ENCODE peak calls at places on chromosomes 5 and 9, in eight cellular contexts. J, U, G, P, Q, D, R and I are unnamed samples. For H3K27me3, the result is how much of the 10 kb centered on the place peaks cover.

GRCh38 chr9:123606141-123606540 is 250.1 kb downstream of the CRB2 start:
- DNase-seq in J (no peak), U (no peak), G (no peak), P (no peak), Q (no peak), D (no peak), R (no peak), I (no peak)

GRCh38 chr9:92071634-92072033 is 43.6 kb downstream of the SPTLC1 start:
- DNase-seq in J (no peak), U (no peak), G (no peak), P (no peak), Q (no peak), D (no peak), R (no peak), I (no peak)

GRCh38 chr9:137554349-137554748 is 2.7 kb downstream of the MRPL41 start:
- DNase-seq in J (no peak), U (no peak), G (no peak), P (no peak), Q (no peak), D (no peak), R (no peak), I (no peak)

GRCh38 chr9:109507421-109507838 is 9.3 kb upstream of the PTPN3 start:
- DNase-seq in J (peak), U (no peak), G (peak), P (no peak), Q (no peak), D (no peak), R (no peak), I (no peak)

GRCh38 chr5:15601274-15601673 is 101.3 kb downstream of the FBXL7 start:
- DNase-seq in J (no peak), U (no peak), G (no peak), P (no peak), Q (no peak), D (no peak), R (no peak), I (no peak)

GRCh38 chr9:134707031-134707680 is 65.6 kb downstream of the COL5A1 start:
- DNase-seq in J (peak), U (peak), G (peak), P (no peak), Q (peak), D (no peak), R (no peak), I (peak)

GRCh38 chr5:149757956-149758355 is 27.8 kb downstream of the PPARGC1B start:
- DNase-seq in J (no peak), U (no peak), G (no peak), P (no peak), Q (no peak), D (peak), R (no peak), I (no peak)

GRCh38 chr9:124257865-124258764 is at the start of gene NEK6:
- DNase-seq in J (no peak), U (no peak), G (peak), P (peak), Q (peak), D (peak), R (peak), I (peak)

GRCh38 chr9:81083821-81084512 is 605.4 kb downstream of the TLE1 start:
- DNase-seq in J (peak), U (no peak), G (peak), P (no peak), Q (no peak), D (no peak), R (no peak), I (no peak)

GRCh38 chr5:179422213-179422839 is 77.1 kb upstream of the ADAMTS2 start:
- DNase-seq in J (no peak), U (no peak), G (no peak), P (no peak), Q (no peak), D (peak), R (no peak), I (no peak)

GRCh38 chr9:113868501-113868900 is 7.6 kb upstream of the ZNF618 start:
- DNase-seq in J (no peak), U (no peak), G (no peak), P (no peak), Q (no peak), D (no peak), R (no peak), I (no peak)

GRCh38 chr9:112366591-112366990 is 13.3 kb upstream of the HSDL2 start:
- DNase-seq in J (no peak), U (no peak), G (no peak), P (no peak), Q (no peak), D (no peak), R (no peak), I (no peak)

GRCh38 chr5:16733597-16733996 is 116.8 kb upstream of the RETREG1 start:
- DNase-seq in J (no peak), U (no peak), G (no peak), P (peak), Q (no peak), D (no peak), R (no peak), I (no peak)

GRCh38 chr5:133891390-133891789 is 77.0 kb downstream of the C5orf15 start:
- DNase-seq in J (no peak), U (no peak), G (no peak), P (no peak), Q (no peak), D (peak), R (no peak), I (no peak)

GRCh38 chr5:89849819-89850515 is 559.6 kb downstream of the CETN3 start:
- DNase-seq in J (no peak), U (no peak), G (peak), P (peak), Q (no peak), D (no peak), R (no peak), I (no peak)

GRCh38 chr5:67003373-67003905 is 193.2 kb downstream of the CD180 start:
- DNase-seq in J (no peak), U (no peak), G (no peak), P (no peak), Q (no peak), D (no peak), R (no peak), I (no peak)

GRCh38 chr9:79461735-79462134 is 110.0 kb upstream of the TLE4 start:
- DNase-seq in J (no peak), U (no peak), G (no peak), P (no peak), Q (no peak), D (no peak), R (no peak), I (no peak)

GRCh38 chr5:20041326-20041977 is 53.5 kb upstream of the CDH18 start:
- DNase-seq in J (no peak), U (no peak), G (peak), P (no peak), Q (no peak), D (no peak), R (no peak), I (no peak)

GRCh38 chr5:164680216-164680615 is 1174.8 kb downstream of the MAT2B start:
- DNase-seq in J (no peak), U (no peak), G (no peak), P (no peak), Q (no peak), D (no peak), R (no peak), I (no peak)

GRCh38 chr5:164680812-164681211 is 1175.4 kb downstream of the MAT2B start:
- DNase-seq in J (no peak), U (no peak), G (no peak), P (no peak), Q (no peak), D (no peak), R (no peak), I (no peak)

DNA sequence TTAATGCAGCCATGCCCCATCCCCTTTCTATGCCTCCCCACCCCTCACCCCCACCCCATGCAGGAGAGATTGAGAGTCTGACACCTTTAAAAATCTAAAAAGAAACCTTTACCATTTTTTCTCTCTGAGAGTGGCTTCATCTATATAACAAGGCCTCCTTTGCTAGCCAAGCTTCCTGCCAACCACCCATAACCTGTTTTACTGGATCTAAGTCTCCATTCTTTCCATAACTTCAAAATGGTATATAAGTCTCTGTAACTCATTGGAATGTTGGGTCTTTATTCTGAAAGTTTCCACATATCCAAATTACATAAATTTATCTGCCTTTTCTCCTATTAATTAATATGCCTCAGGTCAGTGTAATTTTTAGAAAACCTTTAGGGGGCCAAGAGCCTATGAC is 1174.0 kb downstream of the MAT2B start:
- DNase-seq in J (no peak), U (no peak), G (no peak), P (no peak), Q (no peak), D (no peak), R (no peak), I (no peak)
- H3K27me3 ChIP-seq in J (under half), U (under half), G (under half), P (under half), Q (under half), D (under half), R (under half), I (under half)

GRCh38 chr9:133307271-133307670 is 28.7 kb downstream of the SURF6 start:
- DNase-seq in J (no peak), U (no peak), G (no peak), P (no peak), Q (no peak), D (no peak), R (no peak), I (no peak)
- H3K27me3 ChIP-seq in J (under half), U (under half), G (under half), P (under half), Q (under half), D (under half), R (under half), I (under half)

GRCh38 chr5:115179959-115180709 is 10.4 kb upstream of the TRIM36 start:
- DNase-seq in J (no peak), U (no peak), G (peak), P (peak), Q (peak), D (peak), R (no peak), I (no peak)

GRCh38 chr5:115184780-115185179 is 15.1 kb upstream of the TRIM36 start:
- DNase-seq in J (no peak), U (no peak), G (peak), P (no peak), Q (no peak), D (no peak), R (no peak), I (no peak)

GRCh38 chr5:115181757-115182156 is 12.0 kb upstream of the TRIM36 start:
- DNase-seq in J (no peak), U (no peak), G (no peak), P (no peak), Q (no peak), D (no peak), R (no peak), I (no peak)

DNA sequence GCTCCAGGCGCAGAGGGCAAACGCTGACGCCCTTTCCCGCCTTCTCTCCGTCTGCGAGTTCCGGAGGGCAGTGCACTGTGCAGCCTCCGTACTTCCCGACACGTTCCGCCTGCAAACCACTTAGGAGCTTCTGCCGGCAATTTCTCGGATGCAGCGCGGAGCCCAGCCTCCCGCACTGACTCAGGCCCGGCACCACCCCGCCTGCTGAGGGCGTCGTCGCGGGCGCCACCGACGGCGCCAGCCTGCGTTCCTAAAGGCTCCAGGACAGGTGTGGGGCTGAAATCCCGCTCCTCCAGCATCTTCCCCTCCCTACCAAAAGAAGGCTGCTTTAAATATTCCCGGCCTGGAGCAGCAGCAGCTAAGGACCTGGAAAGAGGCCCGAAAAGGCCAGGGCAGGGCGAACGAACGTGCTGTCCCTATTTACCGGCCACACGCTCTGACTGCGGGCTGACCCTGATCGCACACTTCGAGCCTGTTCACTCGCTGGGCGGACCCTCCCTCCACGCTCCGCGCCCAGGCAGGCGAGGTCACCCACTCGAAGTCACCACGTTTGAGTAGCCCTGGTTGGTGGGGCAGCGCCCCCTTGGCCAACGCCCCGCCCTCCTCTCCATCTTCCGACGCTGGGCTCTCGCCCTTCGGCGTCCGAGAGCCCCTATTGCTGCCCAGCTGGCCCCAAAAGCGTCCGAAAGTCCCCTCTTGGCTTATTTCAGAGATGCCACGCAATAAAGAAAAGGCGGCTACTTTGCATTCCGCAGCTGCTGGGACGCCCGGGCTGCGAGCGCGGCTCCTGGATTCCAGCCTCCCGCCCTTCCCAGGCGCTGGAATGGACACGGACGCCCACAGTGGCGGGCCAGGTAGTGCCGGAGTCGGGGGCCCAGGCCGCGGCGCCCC is 9.6 kb upstream of the TRIM36 start:
- DNase-seq in J (no peak), U (no peak), G (peak), P (peak), Q (no peak), D (no peak), R (no peak), I (peak)
- H3K27me3 ChIP-seq in J (under half), U (under half), G (half or more), P (half or more), Q (under half), D (half or more), R (half or more), I (half or more)

DNA sequence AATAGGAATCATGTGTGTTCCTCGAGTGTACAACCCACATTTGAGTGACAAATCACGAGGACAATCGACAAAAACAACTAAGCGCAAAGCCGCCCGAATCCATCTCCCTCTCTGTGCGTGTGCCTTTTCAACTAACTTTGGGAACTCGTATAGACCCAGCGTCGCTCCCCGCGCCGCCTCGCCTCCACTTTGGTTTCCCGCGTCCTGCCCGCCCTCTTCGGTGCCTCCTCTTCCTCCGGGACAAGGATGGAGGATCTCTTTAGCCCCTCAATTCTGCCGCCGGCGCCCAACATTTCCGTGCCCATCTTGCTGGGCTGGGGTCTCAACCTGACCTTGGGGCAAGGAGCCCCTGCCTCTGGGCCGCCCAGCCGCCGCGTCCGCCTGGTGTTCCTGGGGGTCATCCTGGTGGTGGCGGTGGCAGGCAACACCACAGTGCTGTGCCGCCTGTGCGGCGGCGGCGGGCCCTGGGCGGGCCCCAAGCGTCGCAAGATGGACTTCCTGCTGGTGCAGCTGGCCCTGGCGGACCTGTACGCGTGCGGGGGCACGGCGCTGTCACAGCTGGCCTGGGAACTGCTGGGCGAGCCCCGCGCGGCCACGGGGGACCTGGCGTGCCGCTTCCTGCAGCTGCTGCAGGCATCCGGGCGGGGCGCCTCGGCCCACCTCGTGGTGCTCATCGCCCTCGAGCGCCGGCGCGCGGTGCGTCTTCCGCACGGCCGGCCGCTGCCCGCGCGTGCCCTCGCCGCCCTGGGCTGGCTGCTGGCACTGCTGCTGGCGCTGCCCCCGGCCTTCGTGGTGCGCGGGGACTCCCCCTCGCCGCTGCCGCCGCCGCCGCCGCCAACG is at the start of gene GPR150:
- DNase-seq in J (no peak), U (peak), G (peak), P (peak), Q (peak), D (peak), R (peak), I (peak)
- H3K27me3 ChIP-seq in J (under half), U (under half), G (under half), P (half or more), Q (under half), D (under half), R (under half), I (under half)

DNA sequence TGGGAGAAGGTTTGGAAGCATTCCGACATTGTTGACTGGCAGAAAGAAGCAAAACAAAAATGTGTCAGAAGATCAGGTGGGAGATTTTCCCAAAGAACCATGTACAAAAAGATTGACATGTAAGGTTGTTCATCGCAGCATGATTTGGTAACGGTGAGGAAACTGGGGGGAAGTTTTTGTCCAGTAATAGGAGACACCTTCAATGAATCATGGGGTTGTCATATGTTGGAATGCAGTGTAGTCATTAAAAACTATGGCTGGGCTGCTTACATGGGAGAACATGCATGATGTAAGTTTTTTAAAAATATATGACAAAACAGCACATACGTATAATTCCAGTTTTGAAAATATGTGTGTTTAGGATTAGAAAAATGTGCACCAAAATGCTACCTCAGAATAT is 50.5 kb downstream of the HSD17B3 start:
- DNase-seq in J (no peak), U (no peak), G (peak), P (no peak), Q (no peak), D (no peak), R (no peak), I (no peak)
- H3K27me3 ChIP-seq in J (under half), U (under half), G (under half), P (under half), Q (under half), D (under half), R (under half), I (under half)

DNA sequence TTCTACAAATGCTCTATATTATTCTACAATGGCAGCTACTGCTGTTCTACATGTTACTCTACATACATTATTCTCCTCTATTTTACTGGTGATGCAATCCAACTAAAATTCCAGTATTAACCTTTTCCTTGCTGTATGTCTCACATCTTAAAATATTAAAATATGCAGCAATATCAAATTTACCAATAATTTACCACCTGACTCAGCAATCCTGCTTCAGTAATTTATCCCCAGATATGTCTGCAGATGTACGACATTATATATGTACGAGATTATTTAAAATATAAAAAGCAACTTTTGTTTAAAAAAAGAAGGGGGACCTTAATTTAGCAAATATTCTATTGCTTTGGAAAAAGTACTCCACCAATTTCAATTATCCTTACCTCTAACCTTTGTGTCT is 11.6 kb downstream of the KIF3A start:
- DNase-seq in J (no peak), U (no peak), G (no peak), P (no peak), Q (no peak), D (no peak), R (no peak), I (no peak)
- H3K27me3 ChIP-seq in J (under half), U (under half), G (under half), P (under half), Q (under half), D (under half), R (under half), I (under half)

DNA sequence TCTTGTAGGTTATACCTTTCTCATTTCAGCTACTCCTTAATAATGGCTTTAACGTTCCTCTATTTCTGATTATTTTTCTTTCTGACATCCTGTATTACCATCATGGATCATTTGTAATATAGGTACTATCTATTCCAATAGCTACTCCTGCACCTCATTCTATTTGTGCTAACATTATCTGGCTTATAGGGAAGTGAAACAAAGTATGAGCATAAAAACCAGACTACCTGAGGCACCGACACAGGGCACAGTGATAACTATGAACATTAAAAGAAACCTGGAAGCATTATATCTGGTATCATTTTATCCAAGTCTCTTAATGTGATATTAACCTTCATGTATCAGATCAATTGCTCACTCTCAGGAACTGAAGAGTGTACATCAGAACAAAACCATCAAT is 407.3 kb downstream of the DMRT2 start:
- DNase-seq in J (no peak), U (no peak), G (no peak), P (no peak), Q (no peak), D (no peak), R (no peak), I (no peak)
- H3K27me3 ChIP-seq in J (under half), U (under half), G (half or more), P (under half), Q (under half), D (under half), R (under half), I (under half)